ENCODE peak calls at places on chromosomes 16 and 17, in four cellular contexts. One of them, this sample, is unnamed.

GRCh38 chr16:7443966-7444365 is 111.3 kb downstream of the RBFOX1 start:
- DNase-seq in endothelial cell: no peak
- DNase-seq in type B pancreatic cell: no peak
- DNase-seq in tibial artery: no peak
- DNase-seq in this sample: no peak

GRCh38 chr17:7549401-7550055 is 670 bp downstream of the TNFSF12 start:
- DNase-seq in type B pancreatic cell: no peak
- DNase-seq in endothelial cell: no peak
- DNase-seq in tibial artery: no peak
- DNase-seq in this sample: no peak

GRCh38 chr17:57875109-57876022 is 25.5 kb upstream of the MRPS23 start:
- DNase-seq in endothelial cell: peak; percentile 79
- DNase-seq in tibial artery: peak; percentile 94
- DNase-seq in type B pancreatic cell: peak; percentile 81
- DNase-seq in this sample: peak; percentile 98

GRCh38 chr16:997440-998051 is 16.0 kb downstream of the SOX8 start:
- DNase-seq in type B pancreatic cell: no peak
- DNase-seq in endothelial cell: peak; percentile 74
- DNase-seq in tibial artery: no peak
- DNase-seq in this sample: no peak

GRCh38 chr17:62925267-62925836 is 40.7 kb upstream of the TANC2 start:
- DNase-seq in type B pancreatic cell: no peak
- DNase-seq in endothelial cell: no peak
- DNase-seq in tibial artery: no peak
- DNase-seq in this sample: no peak

GRCh38 chr16:70635356-70636016 is 10.9 kb upstream of the IL34 start:
- DNase-seq in type B pancreatic cell: peak; percentile 47
- DNase-seq in tibial artery: no peak
- DNase-seq in endothelial cell: no peak
- DNase-seq in this sample: no peak

GRCh38 chr17:45265823-45266222 is 3.9 kb upstream of the SPATA32 start:
- DNase-seq in endothelial cell: no peak
- DNase-seq in type B pancreatic cell: no peak
- DNase-seq in tibial artery: no peak
- DNase-seq in this sample: no peak

GRCh38 chr16:84277244-84277823 is 17.3 kb upstream of the WFDC1 start:
- DNase-seq in endothelial cell: peak; percentile 82
- DNase-seq in type B pancreatic cell: peak; percentile 81
- DNase-seq in tibial artery: peak; percentile 78
- DNase-seq in this sample: no peak

DNA sequence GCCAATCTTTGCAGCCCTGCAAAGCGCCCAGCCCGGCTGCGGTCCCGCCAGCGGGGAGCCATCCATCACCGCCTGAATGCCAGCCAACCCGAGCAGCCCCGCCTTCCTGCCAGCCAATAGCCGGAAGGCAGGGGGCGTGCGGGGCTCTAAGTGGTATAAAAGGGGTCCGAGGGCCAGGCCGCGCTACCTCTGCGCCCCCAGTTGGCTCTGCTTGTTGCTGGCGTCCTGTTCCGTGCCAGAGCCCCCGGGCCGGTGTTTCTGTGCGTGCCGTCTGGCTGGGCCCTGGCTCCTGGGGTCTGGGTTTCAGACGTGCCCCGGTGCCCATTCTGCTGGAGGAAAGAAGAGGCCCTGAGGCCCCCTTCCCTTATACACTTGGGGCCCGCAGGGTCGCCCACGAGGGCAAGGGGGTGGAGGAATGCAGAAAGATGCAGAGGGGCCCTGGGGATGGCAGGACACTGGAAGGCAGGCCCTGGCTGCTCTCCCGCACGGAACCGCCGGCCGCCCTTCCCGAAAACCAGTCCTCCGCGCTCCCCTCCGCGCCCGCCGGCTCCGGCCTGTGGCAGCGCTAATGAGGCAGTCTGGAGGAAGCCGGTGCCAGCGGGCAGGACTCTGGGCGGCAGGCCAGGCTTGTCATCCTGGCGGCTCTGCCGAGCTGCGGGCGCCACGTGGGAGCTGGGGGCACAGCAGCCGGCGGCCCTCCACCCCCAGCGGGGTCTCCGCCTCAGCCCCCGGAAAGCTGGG is 14.0 kb downstream of the COPZ2 start:
- DNase-seq in type B pancreatic cell: peak; percentile 83
- DNase-seq in endothelial cell: peak; percentile 62
- DNase-seq in tibial artery: peak; percentile 94
- DNase-seq in this sample: peak; percentile 93
- TF ChIP-seq CTCF in type B pancreatic cell: no peak
- TF ChIP-seq CTCF in endothelial cell: no peak
- TF ChIP-seq CTCF in tibial artery: peak; percentile 41
- TF ChIP-seq CTCF in this sample: peak; percentile 40

GRCh38 chr17:41324180-41325075 is 8.9 kb upstream of the KRTAP17-1 start:
- DNase-seq in tibial artery: no peak
- DNase-seq in type B pancreatic cell: no peak
- DNase-seq in endothelial cell: no peak
- DNase-seq in this sample: peak; percentile 49
- TF ChIP-seq CTCF in tibial artery: no peak
- TF ChIP-seq CTCF in type B pancreatic cell: peak; percentile 28
- TF ChIP-seq CTCF in endothelial cell: no peak
- TF ChIP-seq CTCF in this sample: no peak

GRCh38 chr17:15780188-15780587 is 48.1 kb downstream of the TBC1D26 start:
- DNase-seq in type B pancreatic cell: no peak
- DNase-seq in tibial artery: no peak
- DNase-seq in endothelial cell: no peak
- DNase-seq in this sample: no peak
- TF ChIP-seq CTCF in type B pancreatic cell: no peak
- TF ChIP-seq CTCF in tibial artery: no peak
- TF ChIP-seq CTCF in endothelial cell: no peak
- TF ChIP-seq CTCF in this sample: no peak

GRCh38 chr17:42096360-42097111 is 1.7 kb downstream of the ZNF385C start:
- DNase-seq in endothelial cell: no peak
- DNase-seq in type B pancreatic cell: no peak
- DNase-seq in tibial artery: no peak
- DNase-seq in this sample: no peak
- TF ChIP-seq CTCF in endothelial cell: no peak
- TF ChIP-seq CTCF in type B pancreatic cell: no peak
- TF ChIP-seq CTCF in tibial artery: no peak
- TF ChIP-seq CTCF in this sample: no peak

This sample was measured in osteocyte.